ENCODE peak calls at places on chromosomes 11 and 22, in nine cellular contexts. A, E, X, B, O, W, C, Q and U are unnamed samples.

GRCh38 chr11:28767574-28767973 is 659.4 kb downstream of the METTL15 start:
- DNase-seq in A (no peak), E (peak; percentile 61), X (peak; percentile 93), B (no peak), O (no peak), W (peak; percentile 75), C (no peak), Q (no peak), U (peak; percentile 31)

GRCh38 chr11:86942212-86942611 is 13.0 kb downstream of the FZD4 start:
- DNase-seq in A (no peak), E (no peak), X (no peak), B (no peak), O (no peak), W (no peak), C (no peak), Q (no peak), U (no peak)

GRCh38 chr11:123173040-123173855 is 21.8 kb downstream of the CLMP start:
- DNase-seq in A (no peak), E (peak; percentile 87), X (peak; percentile 100), B (peak; percentile 46), O (no peak), W (peak; percentile 98), C (no peak), Q (peak; percentile 93), U (peak; percentile 100)

GRCh38 chr11:19957301-19957985 is 202.8 kb downstream of the DBX1 start:
- DNase-seq in A (no peak), E (no peak), X (peak; percentile 48), B (no peak), O (no peak), W (no peak), C (no peak), Q (no peak), U (no peak)

GRCh38 chr11:67126986-67127385 is 7.9 kb downstream of the KDM2A start:
- DNase-seq in A (no peak), E (no peak), X (no peak), B (no peak), O (no peak), W (no peak), C (no peak), Q (no peak), U (no peak)

GRCh38 chr11:61152816-61153592 is 8.2 kb downstream of the VPS37C start:
- DNase-seq in A (no peak), E (peak; percentile 60), X (peak; percentile 86), B (no peak), O (no peak), W (peak; percentile 88), C (no peak), Q (peak; percentile 80), U (peak; percentile 87)

GRCh38 chr11:67316882-67317364 is 13.6 kb downstream of the SSH3 start:
- DNase-seq in A (no peak), E (peak; percentile 31), X (peak; percentile 64), B (no peak), O (no peak), W (peak; percentile 55), C (no peak), Q (peak; percentile 31), U (no peak)

GRCh38 chr11:39113606-39114005 is 2345.8 kb downstream of the LRRC4C start:
- DNase-seq in A (no peak), E (no peak), X (no peak), B (no peak), O (no peak), W (no peak), C (no peak), Q (no peak), U (no peak)

DNA sequence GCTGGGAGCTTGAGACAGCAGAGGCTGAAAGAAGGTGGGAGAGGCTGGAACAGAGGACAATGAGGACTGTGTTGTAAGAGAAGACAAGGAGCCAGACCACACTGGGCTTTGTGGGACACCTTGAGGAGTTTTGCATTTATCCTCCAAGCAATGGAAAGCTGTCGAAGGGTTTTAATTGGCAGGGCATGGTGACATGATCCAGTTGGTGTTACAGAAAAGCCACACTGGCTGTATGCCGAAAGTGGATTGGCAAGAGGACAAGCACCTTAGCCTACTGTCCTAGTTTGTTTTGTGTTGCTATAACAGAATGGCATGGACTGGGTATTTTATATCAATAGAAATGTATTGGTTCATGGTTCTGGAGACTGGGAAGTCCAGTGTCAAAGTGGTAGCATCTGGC is 14.0 kb upstream of the APLNR start:
- DNase-seq in A (no peak), E (no peak), X (no peak), B (no peak), O (no peak), W (no peak), C (no peak), Q (no peak), U (no peak)
- H3K4me3 ChIP-seq in A (no peak overlapping the region), E (no peak overlapping the region), X (no peak overlapping the region), B (no peak overlapping the region), O (no peak overlapping the region), W (no peak overlapping the region), C (no peak overlapping the region), Q (no peak overlapping the region), U (no peak overlapping the region)

GRCh38 chr11:117219455-117219854 is 12.4 kb downstream of the PCSK7 start:
- DNase-seq in A (peak; percentile 7), E (no peak), X (no peak), B (no peak), O (no peak), W (no peak), C (no peak), Q (no peak), U (no peak)

GRCh38 chr11:117218133-117218915 is 13.5 kb downstream of the PCSK7 start:
- DNase-seq in A (peak; percentile 7), E (no peak), X (peak; percentile 78), B (no peak), O (no peak), W (no peak), C (peak; percentile 77), Q (no peak), U (no peak)

GRCh38 chr11:117219001-117219400 is 12.9 kb downstream of the PCSK7 start:
- DNase-seq in A (no peak), E (no peak), X (no peak), B (no peak), O (no peak), W (no peak), C (no peak), Q (no peak), U (no peak)

GRCh38 chr11:117217141-117217609 is 14.7 kb downstream of the PCSK7 start:
- DNase-seq in A (no peak), E (peak; percentile 65), X (peak; percentile 95), B (no peak), O (no peak), W (no peak), C (no peak), Q (no peak), U (peak; percentile 54)

GRCh38 chr11:117217685-117218084 is 14.2 kb downstream of the PCSK7 start:
- DNase-seq in A (no peak), E (no peak), X (no peak), B (no peak), O (no peak), W (no peak), C (no peak), Q (no peak), U (no peak)
- TF ChIP-seq CTCF in A (no peak), E (no peak), X (no peak), B (no peak), O (no peak), W (no peak), C (no peak), Q (no peak), U (no peak)

DNA sequence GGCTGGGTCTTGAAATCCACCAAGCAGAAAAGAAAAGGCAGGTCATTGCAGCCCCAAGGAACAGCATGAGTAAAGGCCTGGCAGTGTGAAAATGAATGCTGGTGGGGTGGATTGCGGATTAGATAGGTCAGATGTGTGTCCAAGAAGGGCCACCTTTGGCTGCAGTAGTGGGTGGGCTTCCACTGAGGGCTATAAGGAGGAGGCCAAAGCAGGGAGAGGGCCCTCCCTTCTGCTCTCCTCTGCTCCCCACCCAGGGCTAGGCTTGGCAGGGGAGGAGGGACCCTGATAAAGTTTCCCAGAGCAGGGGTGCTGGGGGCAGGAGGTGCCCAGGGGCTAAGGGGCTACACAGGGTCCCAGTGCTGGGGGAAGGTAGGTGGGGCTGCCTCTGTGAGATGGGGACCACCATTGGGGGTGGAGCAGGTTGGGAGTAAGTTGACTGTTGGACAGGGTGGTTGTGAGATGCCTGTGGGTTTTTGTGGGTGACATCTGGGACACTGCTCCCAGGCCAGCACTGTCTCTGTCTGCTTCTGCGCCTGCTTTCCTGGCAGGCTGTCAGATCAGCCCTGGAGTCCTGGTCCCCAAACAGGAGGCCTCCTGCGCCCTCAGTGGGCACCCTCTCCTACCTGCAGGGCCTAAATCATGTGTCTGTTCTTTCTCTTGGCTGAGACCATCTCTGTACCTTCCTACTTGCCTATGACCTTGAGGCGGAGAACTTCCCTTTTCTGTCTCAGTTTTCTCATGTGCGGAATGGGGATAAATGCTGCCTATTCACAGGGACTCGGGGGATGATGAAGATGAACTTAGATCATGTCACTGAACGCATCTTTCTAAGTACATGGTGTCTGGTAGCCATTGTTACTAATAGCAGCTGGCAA is 1.9 kb downstream of the CAPN5 start:
- DNase-seq in A (peak; percentile 8), E (no peak), X (no peak), B (no peak), O (no peak), W (no peak), C (peak; percentile 37), Q (no peak), U (no peak)
- H3K4me3 ChIP-seq in A (peak overlapping the region; percentile 55), E (no peak overlapping the region), X (peak overlapping the region; percentile 79), B (no peak overlapping the region), O (no peak overlapping the region), W (no peak overlapping the region), C (no peak overlapping the region), Q (no peak overlapping the region), U (no peak overlapping the region)

GRCh38 chr22:36056980-36057379 is 28.4 kb upstream of the RBFOX2 start:
- DNase-seq in A (no peak), E (no peak), X (peak; percentile 50), B (no peak), O (no peak), W (peak; percentile 68), C (no peak), Q (no peak), U (peak; percentile 37)

GRCh38 chr22:36052505-36052941 is 23.9 kb upstream of the RBFOX2 start:
- DNase-seq in A (no peak), E (peak; percentile 65), X (peak; percentile 76), B (peak; percentile 72), O (no peak), W (peak; percentile 96), C (no peak), Q (peak; percentile 32), U (peak; percentile 57)

GRCh38 chr22:36053242-36054147 is 24.9 kb upstream of the RBFOX2 start:
- DNase-seq in A (no peak), E (no peak), X (no peak), B (no peak), O (no peak), W (no peak), C (no peak), Q (no peak), U (no peak)

DNA sequence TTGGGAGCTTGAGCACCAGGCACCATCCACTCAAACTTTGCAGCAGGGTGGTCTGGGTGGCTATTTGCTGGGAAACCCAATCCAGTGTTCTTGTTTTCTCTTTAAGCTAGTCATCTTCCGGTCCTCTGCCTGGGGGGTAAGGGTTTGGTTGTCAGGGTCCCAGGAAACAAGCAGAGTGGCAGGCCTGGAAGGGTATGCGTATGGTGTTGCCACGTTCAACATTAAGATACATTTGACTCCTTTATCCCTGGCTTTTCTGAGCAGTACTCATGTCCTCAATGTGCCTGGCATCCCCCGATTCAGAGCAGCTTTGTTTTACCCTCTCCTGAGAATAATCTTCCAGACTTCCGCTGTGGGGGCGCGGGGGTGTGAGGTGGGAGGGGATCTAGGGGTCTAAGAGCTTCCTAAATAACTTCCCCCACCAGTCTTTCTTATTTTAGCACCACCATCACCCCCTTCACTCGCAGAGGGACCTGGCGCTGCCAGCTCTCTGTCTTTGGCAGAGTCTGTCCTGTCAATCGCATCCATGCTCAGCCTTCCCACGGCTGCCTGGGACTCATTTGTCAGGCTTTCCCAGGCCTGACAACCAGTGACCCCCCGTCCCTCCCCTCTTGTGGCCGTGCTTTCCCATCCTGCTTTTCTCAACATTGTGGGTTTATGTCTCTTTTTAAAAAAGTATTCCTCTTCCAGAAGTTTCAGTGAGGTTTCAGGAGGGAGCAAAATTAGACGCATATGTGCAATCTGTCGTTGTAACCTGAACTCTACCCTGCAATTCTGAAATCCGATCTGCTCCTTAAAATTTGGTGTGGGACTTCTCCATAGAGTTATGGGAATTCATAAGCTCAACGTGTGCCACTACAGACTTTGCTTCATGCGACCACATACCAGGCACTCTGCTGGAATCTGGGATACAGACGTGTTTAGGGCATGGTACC is 27.0 kb upstream of the RBFOX2 start:
- DNase-seq in A (no peak), E (peak; percentile 61), X (peak; percentile 37), B (no peak), O (no peak), W (no peak), C (no peak), Q (no peak), U (peak; percentile 42)
- TF ChIP-seq CTCF in A (no peak), E (no peak), X (no peak), B (no peak), O (no peak), W (no peak), C (no peak), Q (no peak), U (no peak)